ENCODE peak calls at places on chromosomes 11 and 22, in ten cellular contexts. One of them, this sample, is unnamed.

GRCh38 chr11:80103149-80103859 is 662.5 kb upstream of the TENM4 start:
- DNase-seq in stimulated activated CD4-positive, alpha-beta T cell treated with anti-CD3 and anti-CD28 coated beads, Interleukin-15, amount 100 ng/mL, for 48 hours: no peak
- DNase-seq in activated CD8-positive, alpha-beta memory T cell treated with anti-CD3 and anti-CD28 coated beads for 4 hours: no peak
- DNase-seq in fibroblast of mammary gland: peak
- DNase-seq in NCI-H748 treated with DMSO at 0.1 percent for 48 hours: no peak
- DNase-seq in cardiac muscle cell: no peak
- DNase-seq in activated naive CD4-positive, alpha-beta T cell: no peak
- DNase-seq in GM03348: peak
- DNase-seq in M059J: peak
- DNase-seq in fibroblast of pulmonary artery: peak
- DNase-seq in this sample: peak

GRCh38 chr22:33062402-33062801 is 4.2 kb upstream of the SYN3 start:
- DNase-seq in stimulated activated CD4-positive, alpha-beta T cell treated with anti-CD3 and anti-CD28 coated beads, Interleukin-15, amount 100 ng/mL, for 48 hours: no peak
- DNase-seq in activated CD8-positive, alpha-beta memory T cell treated with anti-CD3 and anti-CD28 coated beads for 4 hours: no peak
- DNase-seq in fibroblast of mammary gland: no peak
- DNase-seq in NCI-H748 treated with DMSO at 0.1 percent for 48 hours: no peak
- DNase-seq in cardiac muscle cell: no peak
- DNase-seq in activated naive CD4-positive, alpha-beta T cell: no peak
- DNase-seq in GM03348: no peak
- DNase-seq in M059J: no peak
- DNase-seq in fibroblast of pulmonary artery: no peak
- DNase-seq in this sample: no peak

GRCh38 chr11:20089796-20090653 is 70.2 kb downstream of the DBX1 start:
- DNase-seq in stimulated activated CD4-positive, alpha-beta T cell treated with anti-CD3 and anti-CD28 coated beads, Interleukin-15, amount 100 ng/mL, for 48 hours: no peak
- DNase-seq in activated CD8-positive, alpha-beta memory T cell treated with anti-CD3 and anti-CD28 coated beads for 4 hours: no peak
- DNase-seq in fibroblast of mammary gland: no peak
- DNase-seq in NCI-H748 treated with DMSO at 0.1 percent for 48 hours: peak
- DNase-seq in cardiac muscle cell: peak
- DNase-seq in activated naive CD4-positive, alpha-beta T cell: no peak
- DNase-seq in GM03348: no peak
- DNase-seq in M059J: no peak
- DNase-seq in fibroblast of pulmonary artery: peak
- DNase-seq in this sample: no peak

GRCh38 chr11:110531056-110531756 is 101.5 kb downstream of the FDX1 start:
- DNase-seq in stimulated activated CD4-positive, alpha-beta T cell treated with anti-CD3 and anti-CD28 coated beads, Interleukin-15, amount 100 ng/mL, for 48 hours: no peak
- DNase-seq in activated CD8-positive, alpha-beta memory T cell treated with anti-CD3 and anti-CD28 coated beads for 4 hours: no peak
- DNase-seq in fibroblast of mammary gland: no peak
- DNase-seq in NCI-H748 treated with DMSO at 0.1 percent for 48 hours: no peak
- DNase-seq in cardiac muscle cell: peak
- DNase-seq in activated naive CD4-positive, alpha-beta T cell: no peak
- DNase-seq in GM03348: no peak
- DNase-seq in M059J: peak
- DNase-seq in fibroblast of pulmonary artery: no peak
- DNase-seq in this sample: no peak

GRCh38 chr11:116984589-116984988 is 113.6 kb downstream of the SIK3 start:
- DNase-seq in stimulated activated CD4-positive, alpha-beta T cell treated with anti-CD3 and anti-CD28 coated beads, Interleukin-15, amount 100 ng/mL, for 48 hours: no peak
- DNase-seq in activated CD8-positive, alpha-beta memory T cell treated with anti-CD3 and anti-CD28 coated beads for 4 hours: no peak
- DNase-seq in fibroblast of mammary gland: peak
- DNase-seq in NCI-H748 treated with DMSO at 0.1 percent for 48 hours: no peak
- DNase-seq in cardiac muscle cell: no peak
- DNase-seq in activated naive CD4-positive, alpha-beta T cell: no peak
- DNase-seq in GM03348: peak
- DNase-seq in M059J: peak
- DNase-seq in fibroblast of pulmonary artery: peak
- DNase-seq in this sample: peak

GRCh38 chr11:118914178-118914918 is 11.4 kb downstream of the BCL9L start:
- DNase-seq in stimulated activated CD4-positive, alpha-beta T cell treated with anti-CD3 and anti-CD28 coated beads, Interleukin-15, amount 100 ng/mL, for 48 hours: peak
- DNase-seq in activated CD8-positive, alpha-beta memory T cell treated with anti-CD3 and anti-CD28 coated beads for 4 hours: no peak
- DNase-seq in fibroblast of mammary gland: no peak
- DNase-seq in NCI-H748 treated with DMSO at 0.1 percent for 48 hours: no peak
- DNase-seq in cardiac muscle cell: no peak
- DNase-seq in activated naive CD4-positive, alpha-beta T cell: peak
- DNase-seq in GM03348: no peak
- DNase-seq in M059J: peak
- DNase-seq in fibroblast of pulmonary artery: no peak
- DNase-seq in this sample: no peak

GRCh38 chr11:36398261-36398953 is 102.3 kb downstream of the PRR5L start:
- DNase-seq in stimulated activated CD4-positive, alpha-beta T cell treated with anti-CD3 and anti-CD28 coated beads, Interleukin-15, amount 100 ng/mL, for 48 hours: no peak
- DNase-seq in activated CD8-positive, alpha-beta memory T cell treated with anti-CD3 and anti-CD28 coated beads for 4 hours: no peak
- DNase-seq in fibroblast of mammary gland: no peak
- DNase-seq in NCI-H748 treated with DMSO at 0.1 percent for 48 hours: no peak
- DNase-seq in cardiac muscle cell: no peak
- DNase-seq in activated naive CD4-positive, alpha-beta T cell: no peak
- DNase-seq in GM03348: no peak
- DNase-seq in M059J: no peak
- DNase-seq in fibroblast of pulmonary artery: no peak
- DNase-seq in this sample: no peak

GRCh38 chr11:328012-328411 is 7.4 kb upstream of the IFITM3 start:
- DNase-seq in stimulated activated CD4-positive, alpha-beta T cell treated with anti-CD3 and anti-CD28 coated beads, Interleukin-15, amount 100 ng/mL, for 48 hours: no peak
- DNase-seq in activated CD8-positive, alpha-beta memory T cell treated with anti-CD3 and anti-CD28 coated beads for 4 hours: no peak
- DNase-seq in fibroblast of mammary gland: no peak
- DNase-seq in NCI-H748 treated with DMSO at 0.1 percent for 48 hours: no peak
- DNase-seq in cardiac muscle cell: no peak
- DNase-seq in activated naive CD4-positive, alpha-beta T cell: no peak
- DNase-seq in GM03348: no peak
- DNase-seq in M059J: no peak
- DNase-seq in fibroblast of pulmonary artery: no peak
- DNase-seq in this sample: no peak

GRCh38 chr11:61149624-61150615 is 11.3 kb downstream of the VPS37C start:
- DNase-seq in stimulated activated CD4-positive, alpha-beta T cell treated with anti-CD3 and anti-CD28 coated beads, Interleukin-15, amount 100 ng/mL, for 48 hours: no peak
- DNase-seq in activated CD8-positive, alpha-beta memory T cell treated with anti-CD3 and anti-CD28 coated beads for 4 hours: no peak
- DNase-seq in fibroblast of mammary gland: no peak
- DNase-seq in NCI-H748 treated with DMSO at 0.1 percent for 48 hours: no peak
- DNase-seq in cardiac muscle cell: no peak
- DNase-seq in activated naive CD4-positive, alpha-beta T cell: no peak
- DNase-seq in GM03348: no peak
- DNase-seq in M059J: no peak
- DNase-seq in fibroblast of pulmonary artery: peak
- DNase-seq in this sample: no peak

GRCh38 chr11:114073506-114074381 is 14.2 kb downstream of the ZBTB16 start:
- DNase-seq in stimulated activated CD4-positive, alpha-beta T cell treated with anti-CD3 and anti-CD28 coated beads, Interleukin-15, amount 100 ng/mL, for 48 hours: no peak
- DNase-seq in activated CD8-positive, alpha-beta memory T cell treated with anti-CD3 and anti-CD28 coated beads for 4 hours: no peak
- DNase-seq in fibroblast of mammary gland: no peak
- DNase-seq in NCI-H748 treated with DMSO at 0.1 percent for 48 hours: no peak
- DNase-seq in cardiac muscle cell: no peak
- DNase-seq in activated naive CD4-positive, alpha-beta T cell: no peak
- DNase-seq in GM03348: no peak
- DNase-seq in M059J: no peak
- DNase-seq in fibroblast of pulmonary artery: no peak
- DNase-seq in this sample: no peak

GRCh38 chr11:62353841-62354240 is 16.6 kb downstream of the ASRGL1 start:
- DNase-seq in stimulated activated CD4-positive, alpha-beta T cell treated with anti-CD3 and anti-CD28 coated beads, Interleukin-15, amount 100 ng/mL, for 48 hours: no peak
- DNase-seq in activated CD8-positive, alpha-beta memory T cell treated with anti-CD3 and anti-CD28 coated beads for 4 hours: no peak
- DNase-seq in fibroblast of mammary gland: no peak
- DNase-seq in NCI-H748 treated with DMSO at 0.1 percent for 48 hours: peak
- DNase-seq in cardiac muscle cell: no peak
- DNase-seq in activated naive CD4-positive, alpha-beta T cell: no peak
- DNase-seq in GM03348: no peak
- DNase-seq in M059J: no peak
- DNase-seq in fibroblast of pulmonary artery: no peak
- DNase-seq in this sample: no peak

GRCh38 chr11:128824199-128825049 is 42.7 kb downstream of the KCNJ1 start:
- DNase-seq in stimulated activated CD4-positive, alpha-beta T cell treated with anti-CD3 and anti-CD28 coated beads, Interleukin-15, amount 100 ng/mL, for 48 hours: no peak
- DNase-seq in activated CD8-positive, alpha-beta memory T cell treated with anti-CD3 and anti-CD28 coated beads for 4 hours: no peak
- DNase-seq in fibroblast of mammary gland: no peak
- DNase-seq in NCI-H748 treated with DMSO at 0.1 percent for 48 hours: no peak
- DNase-seq in cardiac muscle cell: no peak
- DNase-seq in activated naive CD4-positive, alpha-beta T cell: no peak
- DNase-seq in GM03348: peak
- DNase-seq in M059J: no peak
- DNase-seq in fibroblast of pulmonary artery: no peak
- DNase-seq in this sample: no peak

GRCh38 chr22:17234144-17234623 is 14.9 kb upstream of the ADA2 start:
- DNase-seq in stimulated activated CD4-positive, alpha-beta T cell treated with anti-CD3 and anti-CD28 coated beads, Interleukin-15, amount 100 ng/mL, for 48 hours: no peak
- DNase-seq in activated CD8-positive, alpha-beta memory T cell treated with anti-CD3 and anti-CD28 coated beads for 4 hours: no peak
- DNase-seq in fibroblast of mammary gland: peak
- DNase-seq in NCI-H748 treated with DMSO at 0.1 percent for 48 hours: no peak
- DNase-seq in cardiac muscle cell: no peak
- DNase-seq in activated naive CD4-positive, alpha-beta T cell: no peak
- DNase-seq in GM03348: no peak
- DNase-seq in M059J: no peak
- DNase-seq in fibroblast of pulmonary artery: peak
- DNase-seq in this sample: no peak

This sample was measured in GM04504.